ENCODE peak calls at places on chromosome 10, in seven cellular contexts. N, Z, I, C, W, J and B are unnamed samples.

GRCh38 chr10:60848126-60848525 is 69.8 kb downstream of the CDK1 start:
- DNase-seq in I (no peak), C (peak), N (no peak), J (peak), W (no peak), Z (peak), B (peak)

GRCh38 chr10:105509551-105509950 is 868.5 kb downstream of the SORCS3 start:
- DNase-seq in W (no peak), J (no peak), I (no peak), N (no peak), Z (peak), C (no peak), B (no peak)

GRCh38 chr10:126458453-126458852 is 70.2 kb upstream of the ADAM12 start:
- DNase-seq in C (peak), N (peak), W (no peak), Z (no peak), I (no peak), J (no peak), B (peak)

GRCh38 chr10:131617113-131617877 is 283.5 kb upstream of the PPP2R2D start:
- DNase-seq in C (no peak), Z (no peak), I (no peak), N (no peak), W (peak), J (no peak), B (no peak)

GRCh38 chr10:79069325-79070090 is 742 bp downstream of the ZMIZ1 start:
- DNase-seq in C (peak), I (no peak), W (peak), Z (peak), N (peak), J (peak), B (peak)

GRCh38 chr10:50373821-50374501 is 122.6 kb upstream of the ASAH2 start:
- DNase-seq in N (peak), Z (no peak), C (no peak), I (no peak), J (no peak), W (no peak), B (peak)

GRCh38 chr10:133544506-133544905 is 17.3 kb downstream of the CYP2E1 start:
- DNase-seq in W (no peak), N (no peak), I (no peak), J (no peak), C (no peak), Z (no peak), B (no peak)

GRCh38 chr10:132912685-132913558 is 29.4 kb downstream of the CFAP46 start:
- DNase-seq in Z (no peak), I (no peak), W (peak), C (no peak), J (no peak), N (peak), B (no peak)

GRCh38 chr10:131994435-131994834 is 12.7 kb upstream of the BNIP3 start:
- DNase-seq in J (no peak), W (no peak), I (no peak), N (no peak), C (no peak), Z (no peak), B (no peak)

GRCh38 chr10:79331709-79332108 is 15.6 kb upstream of the PPIF start:
- DNase-seq in Z (no peak), J (no peak), C (no peak), I (peak), W (no peak), N (no peak), B (peak)

GRCh38 chr10:62373639-62373994 is 552 bp upstream of the ZNF365 start:
- DNase-seq in N (no peak), Z (no peak), I (no peak), W (no peak), J (no peak), C (no peak), B (no peak)
- H3K4me3 ChIP-seq in N (no peak), Z (peak), I (peak), W (peak), J (peak), C (peak), B (peak)

DNA sequence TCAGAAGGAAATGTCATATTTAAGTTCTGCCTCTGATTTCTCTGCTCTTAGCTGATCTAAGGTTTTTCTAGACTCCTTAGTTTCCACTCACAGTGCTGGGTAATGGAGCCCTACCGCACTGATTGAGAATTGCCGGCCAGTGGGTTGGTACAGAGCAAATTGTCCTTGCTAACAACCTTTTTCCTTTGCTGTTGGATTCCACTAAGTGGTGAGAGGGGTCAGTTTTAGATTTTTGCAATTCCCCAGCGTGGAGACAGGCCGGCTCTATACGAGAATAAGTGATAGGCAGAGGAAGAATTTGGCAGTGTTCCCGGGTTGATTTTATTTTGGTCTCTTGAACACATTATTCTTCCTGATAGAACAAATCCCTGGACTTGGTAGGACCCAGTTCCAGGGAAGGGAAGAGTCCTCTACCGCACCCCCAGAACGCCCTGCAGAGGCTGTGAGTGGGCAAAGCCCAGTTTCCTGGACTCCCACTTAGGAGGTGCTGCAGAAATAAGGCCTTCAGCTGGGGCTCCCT is 2.9 kb upstream of the NRP1 start:
- DNase-seq in N (peak), Z (peak), W (no peak), I (no peak), J (no peak), C (peak), B (peak)
- H3K4me3 ChIP-seq in N (no peak), Z (peak), W (peak), I (peak), J (peak), C (peak), B (peak)

DNA sequence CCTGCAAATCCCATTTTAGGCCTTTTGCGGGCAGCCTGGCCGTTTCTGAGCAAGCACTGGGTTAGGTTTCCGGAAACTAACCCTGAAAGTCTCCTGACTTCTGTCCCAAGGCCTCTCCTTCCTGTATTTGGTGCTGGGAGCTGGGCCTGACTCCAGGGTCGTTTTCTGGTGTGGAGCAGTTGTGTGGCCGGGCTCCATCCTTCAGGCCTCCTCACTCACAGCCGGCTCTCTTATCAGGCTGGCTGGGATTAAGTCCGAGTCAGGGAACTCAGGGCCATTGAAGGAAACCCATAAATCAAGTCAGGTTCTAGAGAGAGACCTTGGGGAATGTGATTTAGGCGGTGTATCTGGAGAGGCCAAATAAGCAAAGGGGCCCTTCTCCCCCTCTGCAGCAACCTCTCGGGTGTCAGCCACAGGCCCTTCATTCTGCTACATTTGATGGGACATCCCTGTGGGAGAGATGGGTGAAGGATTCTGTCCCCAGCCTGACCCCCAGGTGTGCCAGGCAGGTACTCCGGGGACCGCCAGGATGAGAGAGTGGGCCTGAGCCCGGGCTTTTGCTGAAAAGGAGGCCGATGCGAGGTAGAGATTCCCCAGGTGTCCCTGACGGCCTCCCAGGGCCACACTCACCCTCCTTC is 3.3 kb downstream of the GATA3 start:
- DNase-seq in N (peak), J (no peak), I (no peak), Z (peak), W (no peak), C (no peak), B (no peak)
- H3K4me3 ChIP-seq in N (peak), J (no peak), I (no peak), Z (no peak), W (no peak), C (no peak), B (no peak)

GRCh38 chr10:13787015-13787421 is 200.3 kb downstream of the PRPF18 start:
- DNase-seq in W (no peak), N (peak), C (no peak), I (no peak), J (no peak), Z (no peak), B (peak)
- H3K4me3 ChIP-seq in W (no peak), N (no peak), C (no peak), I (no peak), J (no peak), Z (no peak), B (peak)

GRCh38 chr10:75016290-75016689 is 95.2 kb upstream of the SAMD8 start:
- DNase-seq in W (no peak), Z (no peak), N (no peak), C (no peak), J (no peak), I (no peak), B (no peak)
- H3K4me3 ChIP-seq in W (no peak), Z (no peak), N (no peak), C (no peak), J (no peak), I (no peak), B (no peak)

DNA sequence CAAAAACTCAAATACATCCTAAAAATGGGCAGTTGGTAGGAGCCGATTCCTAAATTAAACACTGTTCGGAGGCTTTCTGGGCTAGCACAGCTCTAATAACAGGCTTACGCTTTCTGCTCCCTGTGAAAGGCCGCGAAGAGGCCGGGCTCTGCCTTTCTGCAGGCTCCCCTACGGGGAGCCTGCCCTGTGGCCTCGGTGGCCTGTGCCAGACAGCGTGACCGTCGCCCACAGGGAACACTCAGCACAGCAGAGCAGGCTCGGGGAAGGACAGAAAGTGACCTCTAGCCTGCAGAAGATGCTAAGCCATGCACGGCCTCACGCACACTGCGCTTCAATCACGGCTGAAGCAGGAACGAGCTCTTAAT is 64.2 kb downstream of the DIP2C start:
- DNase-seq in Z (peak), N (no peak), W (no peak), J (no peak), I (no peak), C (no peak), B (no peak)
- H3K4me3 ChIP-seq in Z (no peak), N (no peak), W (no peak), J (peak), I (no peak), C (no peak), B (peak)

DNA sequence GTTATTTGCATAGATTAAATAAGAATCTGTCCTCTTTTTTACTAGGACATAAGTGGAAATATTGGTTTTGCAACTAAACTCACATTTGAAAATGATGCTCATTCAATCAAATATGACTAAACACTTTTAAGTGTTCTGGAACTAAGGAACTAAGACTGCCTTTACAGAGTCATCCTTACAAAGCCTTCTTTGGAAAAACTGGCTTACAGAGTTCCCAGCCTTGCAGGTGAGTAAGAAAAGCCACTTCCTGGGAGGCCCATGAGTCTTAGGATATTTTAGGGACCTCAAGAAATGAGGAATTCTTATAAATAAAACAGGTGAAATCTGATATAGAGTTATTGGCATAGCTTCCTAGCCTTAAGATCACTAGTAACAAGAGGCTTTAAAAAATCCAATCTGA is 135.5 kb downstream of the ALOX5 start:
- DNase-seq in J (no peak), W (no peak), C (no peak), I (no peak), Z (no peak), N (no peak), B (no peak)
- H3K4me3 ChIP-seq in J (no peak), W (no peak), C (no peak), I (no peak), Z (no peak), N (no peak), B (no peak)

GRCh38 chr10:96118604-96119450 is 11.3 kb upstream of the ZNF518A start:
- DNase-seq in I (no peak), J (no peak), N (no peak), Z (no peak), C (no peak), W (peak), B (no peak)
- H3K4me3 ChIP-seq in I (no peak), J (no peak), N (no peak), Z (no peak), C (no peak), W (no peak), B (no peak)

GRCh38 chr10:7789390-7789789 is 1.4 kb downstream of the ATP5F1C start:
- DNase-seq in I (no peak), C (peak), N (peak), J (no peak), W (no peak), Z (no peak), B (peak)
- H3K4me3 ChIP-seq in I (peak), C (peak), N (no peak), J (peak), W (peak), Z (peak), B (peak)

GRCh38 chr10:110802090-110802489 is 69.6 kb upstream of the PDCD4 start:
- DNase-seq in C (peak), J (no peak), N (no peak), I (peak), Z (peak), W (no peak), B (peak)
- H3K4me3 ChIP-seq in C (no peak), J (no peak), N (no peak), I (no peak), Z (no peak), W (no peak), B (no peak)